ENCODE peak calls at places on chromosome X, in six cellular contexts. X is hypothalamus; F is activated naive CD4-positive, alpha-beta T cell treated with anti-CD3 and anti-CD28 coated beads, Interleukin-2, amount 50 U/mL, for 72 hours; S is H9; L is skeletal muscle cell; D is GM04504. M is an unnamed sample.

GRCh38 chrX:105865709-105866108 is 43.4 kb downstream of the NRK start:
- DNase-seq in L (no peak), S (no peak), F (no peak), D (no peak), X (no peak), M (no peak)

GRCh38 chrX:13261348-13261747 is 58.5 kb downstream of the ATXN3L start:
- DNase-seq in X (no peak), F (no peak), D (no peak), L (no peak), S (no peak), M (no peak)

GRCh38 chrX:1390621-1391369 is 1.1 kb downstream of the SLC25A6 start:
- DNase-seq in D (no peak), X (no peak), F (no peak), L (no peak), S (no peak), M (no peak)

GRCh38 chrX:40171513-40172168 is 73.9 kb upstream of the BCOR start:
- DNase-seq in X (no peak), L (no peak), S (peak), D (no peak), F (no peak), M (no peak)

GRCh38 chrX:153511784-153512500 is 5.5 kb upstream of the ATP2B3 start:
- DNase-seq in F (no peak), S (no peak), D (no peak), L (no peak), X (no peak), M (no peak)

GRCh38 chrX:155056877-155057792 is 13.8 kb downstream of the CMC4 start:
- DNase-seq in X (peak), D (peak), L (peak), S (peak), F (peak), M (peak)

GRCh38 chrX:40174594-40175415 is 77.0 kb upstream of the BCOR start:
- DNase-seq in S (peak), F (no peak), L (no peak), D (no peak), X (peak), M (no peak)

GRCh38 chrX:38214551-38214950 is 6.1 kb downstream of the SRPX start:
- DNase-seq in D (no peak), F (no peak), X (no peak), S (no peak), L (no peak), M (no peak)

GRCh38 chrX:87621697-87622096 is 104.1 kb downstream of the KLHL4 start:
- DNase-seq in D (no peak), S (no peak), X (no peak), F (no peak), L (peak), M (no peak)

GRCh38 chrX:45850197-45850774 is 649.6 kb upstream of the DIPK2B start:
- DNase-seq in X (no peak), D (no peak), F (peak), S (peak), L (no peak), M (no peak)